ENCODE peak calls at places on chromosomes 16 and 17, in seven cellular contexts. One of them, this sample, is unnamed.

GRCh38 chr17:48804936-48805411 is 12.1 kb downstream of the TTLL6 start:
- DNase-seq in K562: peak; percentile 86
- DNase-seq in HepG2: peak; percentile 63
- DNase-seq in GM12878: no peak
- DNase-seq in HCT116: peak; percentile 77
- DNase-seq in SK-N-SH: peak; percentile 88
- DNase-seq in H1: peak; percentile 68
- DNase-seq in this sample: no peak

GRCh38 chr16:80231888-80232287 is 308.9 kb upstream of the DYNLRB2 start:
- DNase-seq in H1: no peak
- DNase-seq in HepG2: peak; percentile 48
- DNase-seq in SK-N-SH: no peak
- DNase-seq in GM12878: peak; percentile 39
- DNase-seq in HCT116: no peak
- DNase-seq in K562: no peak
- DNase-seq in this sample: no peak

GRCh38 chr17:75684924-75685323 is 17.8 kb downstream of the SAP30BP start:
- DNase-seq in H1: no peak
- DNase-seq in GM12878: no peak
- DNase-seq in HCT116: no peak
- DNase-seq in K562: no peak
- DNase-seq in SK-N-SH: no peak
- DNase-seq in HepG2: no peak
- DNase-seq in this sample: no peak

GRCh38 chr17:1989135-1989534 is 36.0 kb downstream of the RTN4RL1 start:
- DNase-seq in SK-N-SH: no peak
- DNase-seq in HCT116: peak; percentile 12
- DNase-seq in H1: no peak
- DNase-seq in GM12878: no peak
- DNase-seq in K562: no peak
- DNase-seq in HepG2: no peak
- DNase-seq in this sample: no peak

GRCh38 chr17:1179635-1180433 is at the start of gene ABR:
- DNase-seq in HCT116: no peak
- DNase-seq in GM12878: no peak
- DNase-seq in HepG2: no peak
- DNase-seq in SK-N-SH: peak; percentile 91
- DNase-seq in K562: peak; percentile 78
- DNase-seq in H1: no peak
- DNase-seq in this sample: no peak

GRCh38 chr16:10557750-10558149 is 22.6 kb downstream of the EMP2 start:
- DNase-seq in GM12878: no peak
- DNase-seq in HCT116: no peak
- DNase-seq in H1: no peak
- DNase-seq in HepG2: no peak
- DNase-seq in K562: no peak
- DNase-seq in SK-N-SH: no peak
- DNase-seq in this sample: no peak

GRCh38 chr16:19288872-19289799 is 3.6 kb downstream of the CLEC19A start:
- DNase-seq in SK-N-SH: no peak
- DNase-seq in GM12878: no peak
- DNase-seq in K562: no peak
- DNase-seq in H1: no peak
- DNase-seq in HepG2: no peak
- DNase-seq in HCT116: peak; percentile 54
- DNase-seq in this sample: no peak

GRCh38 chr17:77471984-77472836 is 331.4 kb downstream of the SEC14L1 start:
- DNase-seq in SK-N-SH: peak; percentile 67
- DNase-seq in K562: no peak
- DNase-seq in GM12878: no peak
- DNase-seq in H1: no peak
- DNase-seq in HCT116: no peak
- DNase-seq in HepG2: no peak
- DNase-seq in this sample: no peak

GRCh38 chr17:1649844-1650409 is at the start of gene RILP:
- DNase-seq in GM12878: no peak
- DNase-seq in H1: no peak
- DNase-seq in SK-N-SH: no peak
- DNase-seq in HepG2: peak; percentile 89
- DNase-seq in K562: peak; percentile 77
- DNase-seq in HCT116: peak; percentile 24
- DNase-seq in this sample: no peak

GRCh38 chr17:78341559-78342437 is 18.1 kb downstream of the SOCS3 start:
- DNase-seq in H1: no peak
- DNase-seq in HCT116: no peak
- DNase-seq in K562: peak; percentile 99
- DNase-seq in SK-N-SH: peak; percentile 97
- DNase-seq in GM12878: no peak
- DNase-seq in HepG2: no peak
- DNase-seq in this sample: no peak

GRCh38 chr16:70402916-70403659 is 35.8 kb downstream of the ST3GAL2 start:
- DNase-seq in HepG2: peak; percentile 44
- DNase-seq in GM12878: no peak
- DNase-seq in K562: no peak
- DNase-seq in H1: no peak
- DNase-seq in SK-N-SH: no peak
- DNase-seq in HCT116: no peak
- DNase-seq in this sample: no peak

GRCh38 chr17:74190154-74190553 is 13.3 kb upstream of the RPL38 start:
- DNase-seq in SK-N-SH: peak; percentile 90
- DNase-seq in HepG2: peak; percentile 44
- DNase-seq in K562: peak; percentile 84
- DNase-seq in HCT116: peak; percentile 66
- DNase-seq in GM12878: no peak
- DNase-seq in H1: no peak
- DNase-seq in this sample: no peak

GRCh38 chr17:67359960-67360817 is 6.2 kb downstream of the PSMD12 start:
- DNase-seq in GM12878: no peak
- DNase-seq in HCT116: peak; percentile 46
- DNase-seq in HepG2: no peak
- DNase-seq in K562: peak; percentile 58
- DNase-seq in SK-N-SH: peak; percentile 67
- DNase-seq in H1: no peak
- DNase-seq in this sample: no peak

GRCh38 chr17:48630009-48630924 is 4.1 kb upstream of the HOXB9 start:
- DNase-seq in H1: no peak
- DNase-seq in GM12878: no peak
- DNase-seq in HepG2: no peak
- DNase-seq in HCT116: no peak
- DNase-seq in SK-N-SH: no peak
- DNase-seq in K562: no peak
- DNase-seq in this sample: no peak

GRCh38 chr16:57422026-57422944 is 17.7 kb downstream of the CCL17 start:
- DNase-seq in GM12878: no peak
- DNase-seq in H1: no peak
- DNase-seq in SK-N-SH: peak; percentile 72
- DNase-seq in HCT116: no peak
- DNase-seq in HepG2: peak; percentile 77
- DNase-seq in K562: peak; percentile 45
- DNase-seq in this sample: peak; percentile 42

GRCh38 chr17:72661093-72661944 is 431.2 kb downstream of the SLC39A11 start:
- DNase-seq in GM12878: no peak
- DNase-seq in H1: no peak
- DNase-seq in HepG2: peak; percentile 98
- DNase-seq in K562: no peak
- DNase-seq in SK-N-SH: peak; percentile 27
- DNase-seq in HCT116: peak; percentile 97
- DNase-seq in this sample: no peak

GRCh38 chr17:77475012-77475976 is 334.5 kb downstream of the SEC14L1 start:
- DNase-seq in SK-N-SH: no peak
- DNase-seq in GM12878: no peak
- DNase-seq in HepG2: no peak
- DNase-seq in H1: no peak
- DNase-seq in K562: no peak
- DNase-seq in HCT116: no peak
- DNase-seq in this sample: no peak

GRCh38 chr17:65417406-65418221 is 143.8 kb downstream of the AXIN2 start:
- DNase-seq in SK-N-SH: no peak
- DNase-seq in HepG2: no peak
- DNase-seq in H1: no peak
- DNase-seq in HCT116: no peak
- DNase-seq in K562: no peak
- DNase-seq in GM12878: no peak
- DNase-seq in this sample: no peak

GRCh38 chr16:70660672-70661350 is 14.5 kb downstream of the IL34 start:
- DNase-seq in HepG2: no peak
- DNase-seq in SK-N-SH: peak; percentile 72
- DNase-seq in GM12878: no peak
- DNase-seq in HCT116: no peak
- DNase-seq in H1: no peak
- DNase-seq in K562: no peak
- DNase-seq in this sample: no peak

DNA sequence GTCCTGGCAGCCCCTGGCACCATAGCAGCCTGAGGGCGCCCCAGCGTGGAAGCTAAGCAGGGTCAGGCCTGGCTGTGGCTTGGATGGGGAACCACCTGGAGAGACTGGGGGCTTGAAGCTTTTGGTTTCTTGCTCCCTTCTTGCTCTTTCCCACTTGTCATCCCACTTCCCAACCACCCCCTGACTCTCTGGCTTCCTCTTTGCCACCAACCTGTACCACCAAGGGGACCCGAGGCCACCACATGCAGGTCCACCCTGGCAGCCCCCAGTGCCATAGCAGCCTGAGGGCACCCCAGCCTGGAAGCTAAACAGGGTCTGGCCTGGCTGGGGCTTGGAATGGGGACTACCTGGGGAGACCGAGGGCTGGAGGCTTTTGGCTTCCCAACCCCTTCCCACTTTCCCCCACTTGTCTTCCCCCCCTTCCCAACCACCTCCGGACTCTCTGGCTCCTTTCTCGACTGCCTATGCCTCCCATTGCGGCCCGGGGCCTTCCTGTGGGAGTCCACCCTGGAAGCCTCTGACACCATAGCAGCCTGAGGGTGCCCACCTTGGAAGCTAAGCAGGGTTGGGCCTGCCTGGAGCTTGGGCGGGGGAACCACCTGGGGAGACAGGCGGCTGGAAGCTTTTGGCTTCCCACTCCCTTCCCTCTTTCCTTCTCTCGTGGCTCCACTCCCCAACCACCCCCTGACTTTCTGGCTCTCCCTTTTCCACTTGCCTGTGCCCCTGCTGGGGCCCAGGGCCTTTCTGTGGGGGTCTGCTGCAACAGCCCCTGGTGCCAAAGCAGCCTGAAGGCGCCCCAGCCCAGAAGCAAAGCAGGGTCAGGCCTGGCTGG is 2294.4 kb downstream of the TP53TG3F start:
- DNase-seq in K562: no peak
- DNase-seq in SK-N-SH: no peak
- DNase-seq in HCT116: no peak
- DNase-seq in HepG2: no peak
- DNase-seq in GM12878: no peak
- DNase-seq in H1: no peak
- DNase-seq in this sample: no peak
- TF ChIP-seq SIN3A in K562: no peak
- TF ChIP-seq SIN3A in SK-N-SH: no peak
- TF ChIP-seq SIN3A in HCT116: no peak
- TF ChIP-seq SIN3A in HepG2: no peak
- TF ChIP-seq SIN3A in GM12878: no peak
- TF ChIP-seq SIN3A in H1: no peak
- TF ChIP-seq SIN3A in this sample: no peak

DNA sequence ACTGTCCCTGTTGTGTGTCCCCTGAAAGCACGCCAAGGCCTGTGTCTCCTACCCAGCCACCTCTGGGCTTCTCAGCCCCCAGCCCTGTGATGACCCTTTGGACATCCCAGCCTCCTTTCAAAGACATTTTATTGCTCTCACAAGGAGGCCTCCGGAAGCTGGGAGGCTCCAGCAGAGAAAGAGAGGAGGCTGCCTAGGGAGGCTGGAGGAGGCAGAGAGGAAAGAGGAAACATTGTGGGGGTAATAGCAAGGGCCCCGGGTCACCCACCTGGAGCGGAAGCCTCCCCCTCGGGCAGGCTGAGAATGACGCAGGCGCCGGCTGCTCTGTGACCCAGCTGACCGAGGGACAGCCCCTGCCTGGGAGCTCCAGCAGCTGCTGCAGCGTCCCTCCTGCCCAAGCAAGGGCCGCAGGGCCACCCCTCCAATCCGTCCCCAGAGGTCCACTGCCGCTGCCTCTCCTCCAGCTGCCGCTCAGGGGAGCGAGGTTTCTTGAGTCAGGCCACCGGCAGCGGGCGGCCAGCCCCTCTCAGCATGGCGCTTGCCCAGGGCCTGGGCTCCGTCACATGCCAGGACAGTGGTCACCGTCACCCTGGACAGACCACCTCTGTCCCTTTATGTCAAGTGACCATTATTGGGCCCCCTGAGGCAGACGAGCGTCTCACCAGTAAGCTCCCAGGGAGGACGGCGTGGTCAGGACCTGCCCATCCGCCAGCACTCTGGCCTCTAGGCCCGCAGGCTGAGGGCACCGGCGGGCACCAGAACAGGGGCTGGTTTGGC is 29.3 kb downstream of the ACTG1 start:
- DNase-seq in K562: no peak
- DNase-seq in HCT116: no peak
- DNase-seq in HepG2: no peak
- DNase-seq in SK-N-SH: no peak
- DNase-seq in H1: no peak
- DNase-seq in GM12878: no peak
- DNase-seq in this sample: no peak
- H3K4me3 ChIP-seq in K562: no peak overlapping the region
- H3K4me3 ChIP-seq in HCT116: no peak overlapping the region
- H3K4me3 ChIP-seq in HepG2: no peak overlapping the region
- H3K4me3 ChIP-seq in SK-N-SH: no peak overlapping the region
- H3K4me3 ChIP-seq in H1: peak overlapping the region; percentile 46
- H3K4me3 ChIP-seq in GM12878: no peak overlapping the region
- H3K4me3 ChIP-seq in this sample: no peak overlapping the region

DNA sequence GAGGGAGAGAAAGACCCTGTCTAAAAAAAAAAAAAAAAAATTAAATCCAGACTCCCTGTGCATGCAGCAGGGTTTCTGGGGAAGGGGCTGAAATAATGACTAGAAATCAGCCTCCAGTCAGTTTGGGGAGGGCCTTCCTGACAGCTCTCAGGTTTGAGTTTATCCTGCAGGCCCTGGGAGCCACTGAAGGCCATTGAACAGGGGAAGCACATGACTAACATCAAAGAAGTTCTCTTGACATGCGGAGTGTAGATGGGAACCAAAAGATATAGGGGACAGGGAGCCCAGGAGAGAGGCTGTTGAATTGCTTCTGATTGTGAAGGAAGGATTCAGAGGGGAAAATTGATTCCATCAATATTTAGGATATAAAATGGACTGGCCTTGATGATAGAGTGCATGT is 2.8 kb upstream of the RABEP2 start:
- DNase-seq in H1: no peak
- DNase-seq in HepG2: no peak
- DNase-seq in K562: no peak
- DNase-seq in HCT116: no peak
- DNase-seq in GM12878: no peak
- DNase-seq in SK-N-SH: no peak
- DNase-seq in this sample: no peak
- H3K27ac ChIP-seq in H1: no peak overlapping the region
- H3K27ac ChIP-seq in HepG2: no peak overlapping the region
- H3K27ac ChIP-seq in K562: no peak overlapping the region
- H3K27ac ChIP-seq in HCT116: no peak overlapping the region
- H3K27ac ChIP-seq in GM12878: no peak overlapping the region
- H3K27ac ChIP-seq in SK-N-SH: no peak overlapping the region
- H3K27ac ChIP-seq in this sample: no peak overlapping the region

DNA sequence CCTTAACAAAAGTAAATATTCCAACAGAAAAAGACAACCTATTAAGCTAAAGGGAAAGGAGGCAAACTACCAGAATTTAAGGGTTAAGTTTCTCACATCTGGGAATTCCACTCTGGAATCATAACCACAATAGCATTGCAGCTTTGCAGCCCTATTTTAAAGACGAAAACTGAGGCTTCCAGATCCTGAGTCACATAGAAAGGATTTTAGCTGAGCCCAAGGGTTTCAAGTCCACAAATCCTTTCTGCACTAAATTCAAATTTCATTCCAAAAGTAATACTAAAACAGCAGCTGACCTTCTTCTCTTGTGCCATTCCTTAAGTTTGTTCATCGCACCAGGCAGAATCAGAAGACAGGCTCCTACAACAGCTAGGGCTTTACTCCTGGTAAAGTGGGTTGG is 17.8 kb downstream of the XYLT1 start:
- DNase-seq in H1: no peak
- DNase-seq in SK-N-SH: no peak
- DNase-seq in GM12878: no peak
- DNase-seq in K562: no peak
- DNase-seq in HepG2: no peak
- DNase-seq in HCT116: no peak
- DNase-seq in this sample: no peak
- TF ChIP-seq SIN3A in H1: no peak
- TF ChIP-seq SIN3A in SK-N-SH: no peak
- TF ChIP-seq SIN3A in GM12878: no peak
- TF ChIP-seq SIN3A in K562: no peak
- TF ChIP-seq SIN3A in HepG2: no peak
- TF ChIP-seq SIN3A in HCT116: no peak
- TF ChIP-seq SIN3A in this sample: no peak

This sample was measured in Panc1.